ENCODE peak calls at places on chromosomes 7 and 10, in four cellular contexts. S, E, Q and D are unnamed samples.
A peak's percentile ranks its signal among the peaks of the same experiment; 100 is the strongest.

GRCh38 chr7:112422842-112423496 is 27.3 kb upstream of the IFRD1 start:
- DNase-seq in E (peak; percentile 73), S (peak; percentile 71), Q (peak; percentile 12), D (peak; percentile 72)

GRCh38 chr10:47337243-47337642 is 10.9 kb upstream of the RBP3 start:
- DNase-seq in Q (no peak), S (no peak), E (no peak), D (no peak)

GRCh38 chr7:136502162-136502561 is 366.3 kb upstream of the CHRM2 start:
- DNase-seq in E (no peak), S (no peak), Q (no peak), D (no peak)

GRCh38 chr7:106485031-106485551 is 175.9 kb downstream of the CCDC71L start:
- DNase-seq in S (no peak), E (no peak), Q (no peak), D (no peak)

GRCh38 chr10:50618624-50619023 is 5.1 kb downstream of the SGMS1 start:
- DNase-seq in S (no peak), E (no peak), Q (no peak), D (no peak)

GRCh38 chr7:94179466-94179865 is 175.3 kb upstream of the BET1 start:
- DNase-seq in Q (no peak), S (no peak), E (no peak), D (no peak)

GRCh38 chr10:99906470-99906869 is 103.3 kb downstream of the DNMBP start:
- DNase-seq in Q (peak; percentile 6), E (no peak), S (no peak), D (no peak)

GRCh38 chr7:151374726-151375125 is 33.1 kb downstream of the NUB1 start:
- DNase-seq in S (no peak), Q (no peak), E (no peak), D (no peak)

GRCh38 chr7:29843106-29843505 is 36.8 kb downstream of the WIPF3 start:
- DNase-seq in Q (no peak), S (no peak), E (no peak), D (no peak)

GRCh38 chr7:111090834-111091233 is at the start of gene LRRN3:
- DNase-seq in S (peak; percentile 47), Q (peak; percentile 78), E (no peak), D (no peak)

GRCh38 chr10:102917314-102917961 is 656 bp upstream of the CNNM2 start:
- DNase-seq in S (peak; percentile 89), Q (peak; percentile 85), E (peak; percentile 90), D (peak; percentile 56)

GRCh38 chr7:123798527-123799188 is 46.3 kb upstream of the HYAL4 start:
- DNase-seq in Q (no peak), E (no peak), S (no peak), D (no peak)

GRCh38 chr10:9009505-9009904 is 955.0 kb downstream of the GATA3 start:
- DNase-seq in E (no peak), S (no peak), Q (no peak), D (no peak)

GRCh38 chr10:64507869-64508609 is 986.8 kb downstream of the REEP3 start:
- DNase-seq in Q (no peak), E (no peak), S (no peak), D (no peak)

GRCh38 chr10:132458595-132459251 is 61.7 kb downstream of the PWWP2B start:
- DNase-seq in Q (no peak), E (peak; percentile 76), S (peak; percentile 82), D (peak; percentile 61)

GRCh38 chr7:84484502-84485079 is 290.0 kb upstream of the SEMA3A start:
- DNase-seq in S (no peak), E (no peak), Q (no peak), D (no peak)

GRCh38 chr7:106041140-106041717 is 70.9 kb downstream of the SYPL1 start:
- DNase-seq in E (no peak), Q (no peak), S (no peak), D (peak; percentile 28)

GRCh38 chr7:140767418-140767817 is 70.9 kb downstream of the NDUFB2 start:
- DNase-seq in S (no peak), Q (no peak), E (no peak), D (peak; percentile 28)

GRCh38 chr10:133123746-133124356 is 36.1 kb downstream of the ADGRA1 start:
- DNase-seq in E (peak; percentile 36), S (peak; percentile 19), Q (no peak), D (no peak)

GRCh38 chr10:44971935-44972792 is 6.4 kb downstream of the DEPP1 start:
- DNase-seq in E (no peak), S (no peak), Q (no peak), D (no peak)

GRCh38 chr7:77563275-77563674 is 26.2 kb downstream of the PTPN12 start:
- DNase-seq in S (no peak), Q (no peak), E (no peak), D (no peak)

GRCh38 chr7:23334482-23335056 is 35.4 kb downstream of the MALSU1 start:
- DNase-seq in E (no peak), S (no peak), Q (no peak), D (no peak)